ENCODE peak calls at places on chromosomes 1 and 21, in six cellular contexts. D, Y, Z, O, J and K are unnamed samples.

GRCh38 chr1:235954306-235955283 is 87.9 kb upstream of the LYST start:
- DNase-seq in D (no peak), Z (no peak), Y (no peak), J (peak), O (peak), K (no peak)

GRCh38 chr1:98210064-98210463 is 289.2 kb upstream of the DPYD start:
- DNase-seq in Y (no peak), J (no peak), D (peak), O (no peak), Z (no peak), K (no peak)

GRCh38 chr21:42417533-42417932 is 13.8 kb downstream of the UBASH3A start:
- DNase-seq in Y (no peak), Z (no peak), J (peak), O (no peak), D (no peak), K (no peak)

GRCh38 chr1:53273526-53273925 is 35.2 kb upstream of the MAGOH start:
- DNase-seq in D (no peak), O (no peak), J (no peak), Y (no peak), Z (no peak), K (no peak)

GRCh38 chr1:73800376-73800775 is 397.6 kb downstream of the LRRIQ3 start:
- DNase-seq in Z (no peak), J (no peak), Y (no peak), O (no peak), D (peak), K (no peak)

GRCh38 chr1:167935252-167936067 is 1.0 kb upstream of the DCAF6 start:
- DNase-seq in Y (peak), Z (peak), D (peak), O (peak), J (peak), K (no peak)

GRCh38 chr1:86868477-86868876 is 45.4 kb downstream of the SELENOF start:
- DNase-seq in Y (no peak), J (no peak), O (no peak), D (peak), Z (no peak), K (no peak)

GRCh38 chr1:201025571-201026002 is 2.1 kb upstream of the KIF21B start:
- DNase-seq in Y (no peak), J (peak), O (peak), D (peak), Z (no peak), K (no peak)

GRCh38 chr1:150820710-150821521 is 12.9 kb upstream of the CTSK start:
- DNase-seq in O (peak), Z (no peak), Y (no peak), J (no peak), D (peak), K (no peak)

GRCh38 chr1:219987325-219987724 is 59.0 kb upstream of the SLC30A10 start:
- DNase-seq in D (no peak), O (no peak), J (no peak), Z (no peak), Y (no peak), K (no peak)

GRCh38 chr1:66275601-66276023 is 258.3 kb upstream of the SGIP1 start:
- DNase-seq in O (peak), J (no peak), D (no peak), Z (no peak), Y (peak), K (no peak)

GRCh38 chr1:219716611-219717114 is 103.8 kb upstream of the ZC3H11B start:
- DNase-seq in D (no peak), J (no peak), O (no peak), Y (no peak), Z (no peak), K (no peak)

GRCh38 chr1:205294175-205294913 is 27.2 kb downstream of the NUAK2 start:
- DNase-seq in D (peak), O (no peak), Z (no peak), Y (peak), J (no peak), K (no peak)

GRCh38 chr1:20476260-20477038 is 9.6 kb downstream of the CAMK2N1 start:
- DNase-seq in D (peak), O (no peak), Y (peak), J (no peak), Z (peak), K (no peak)

GRCh38 chr1:212004888-212005287 is 30.5 kb downstream of the INTS7 start:
- DNase-seq in Y (no peak), J (no peak), O (no peak), Z (no peak), D (no peak), K (no peak)

GRCh38 chr1:81703736-81704463 is 96.8 kb upstream of the ADGRL2 start:
- DNase-seq in Y (no peak), Z (no peak), J (no peak), D (peak), O (no peak), K (no peak)

GRCh38 chr1:70496181-70496580 is 85.1 kb downstream of the CTH start:
- DNase-seq in O (no peak), D (no peak), Y (no peak), J (no peak), Z (no peak), K (no peak)

GRCh38 chr1:84433253-84434080 is 35.2 kb downstream of the DNASE2B start:
- DNase-seq in O (peak), D (peak), Y (peak), Z (peak), J (peak), K (peak)
- TF ChIP-seq CTCF in O (peak), D (peak), Y (peak), Z (peak), J (peak), K (peak)

GRCh38 chr1:89786628-89787214 is 34.1 kb upstream of the LRRC8D start:
- DNase-seq in O (no peak), Z (no peak), J (no peak), Y (no peak), D (no peak), K (no peak)

GRCh38 chr1:89781494-89782126 is 39.2 kb upstream of the LRRC8D start:
- DNase-seq in Z (no peak), J (peak), O (no peak), D (no peak), Y (no peak), K (no peak)

GRCh38 chr1:89779541-89779940 is 41.3 kb upstream of the LRRC8D start:
- DNase-seq in Z (no peak), D (no peak), Y (no peak), J (no peak), O (no peak), K (no peak)

GRCh38 chr1:89780721-89781120 is 40.1 kb upstream of the LRRC8D start:
- DNase-seq in Z (no peak), D (peak), Y (no peak), O (peak), J (peak), K (no peak)
- TF ChIP-seq CTCF in Z (peak), D (peak), Y (no peak), O (peak), J (no peak), K (peak)

GRCh38 chr1:156357977-156358376 is 11.0 kb upstream of the RHBG start:
- DNase-seq in Z (no peak), O (no peak), D (no peak), J (no peak), Y (no peak), K (no peak)

GRCh38 chr1:156360534-156360933 is 8.5 kb upstream of the RHBG start:
- DNase-seq in Z (no peak), O (no peak), D (no peak), Y (no peak), J (no peak), K (no peak)

GRCh38 chr1:156356875-156357534 is 12.0 kb upstream of the RHBG start:
- DNase-seq in J (peak), Z (peak), O (peak), D (no peak), Y (no peak), K (peak)

GRCh38 chr1:156356262-156356874 is 12.6 kb upstream of the RHBG start:
- DNase-seq in Y (no peak), O (no peak), J (no peak), D (no peak), Z (no peak), K (no peak)

GRCh38 chr1:156359973-156360372 is 9.0 kb upstream of the RHBG start:
- DNase-seq in Y (no peak), O (no peak), Z (no peak), D (peak), J (peak), K (no peak)
- TF ChIP-seq CTCF in Y (no peak), O (no peak), Z (peak), D (peak), J (no peak), K (peak)

GRCh38 chr1:63920154-63921117 is 146.6 kb downstream of the ROR1 start:
- DNase-seq in J (no peak), Y (no peak), D (peak), Z (no peak), O (peak), K (no peak)
- TF ChIP-seq CTCF in J (no peak), Y (no peak), D (peak), Z (peak), O (peak), K (peak)

GRCh38 chr1:43908858-43909257 is 24.7 kb upstream of the ARTN start:
- DNase-seq in J (no peak), D (peak), Y (no peak), O (peak), Z (no peak), K (no peak)
- TF ChIP-seq CTCF in J (no peak), D (peak), Y (no peak), O (no peak), Z (no peak), K (peak)

DNA sequence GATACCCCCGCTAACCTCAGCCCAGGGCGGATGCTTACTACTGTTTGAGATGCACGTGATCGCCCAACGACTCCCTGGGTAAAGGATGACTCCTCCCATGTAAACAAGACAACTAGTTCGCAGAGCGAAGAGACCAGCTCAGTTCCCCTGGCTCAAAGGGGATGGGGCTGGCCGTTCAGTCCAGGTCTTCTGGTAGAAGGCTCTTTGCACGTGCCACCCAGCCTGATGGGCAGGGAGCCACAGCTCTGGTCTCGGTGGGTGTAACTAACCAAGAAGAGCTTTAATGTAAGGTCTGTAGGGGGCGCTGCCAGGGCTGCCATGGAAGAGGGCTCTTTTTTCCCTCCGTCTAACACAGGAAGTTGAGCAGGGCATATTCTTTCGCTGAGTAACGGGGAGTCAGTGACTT is 49.4 kb upstream of the PARP1 start:
- DNase-seq in O (peak), Y (no peak), J (no peak), D (peak), Z (no peak), K (no peak)
- TF ChIP-seq CTCF in O (peak), Y (no peak), J (no peak), D (peak), Z (peak), K (no peak)

DNA sequence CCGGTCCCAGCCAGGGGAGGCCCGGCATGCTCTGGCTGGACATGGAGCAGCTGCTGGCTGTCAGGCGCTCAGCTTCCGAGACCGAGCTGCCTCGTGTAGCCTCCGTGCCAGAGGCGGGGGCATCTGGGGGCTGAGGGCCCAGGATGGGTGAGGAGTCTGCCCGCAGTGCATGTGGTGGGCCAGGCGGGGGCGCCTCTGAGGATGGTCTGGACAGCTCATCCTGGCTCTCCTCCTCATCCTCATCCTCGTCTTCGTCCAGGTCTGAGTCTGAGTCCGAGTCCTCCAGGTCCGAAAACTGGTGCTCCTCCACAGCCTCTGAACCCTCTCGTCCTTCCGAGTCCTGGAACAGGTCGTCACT is 28.9 kb upstream of the EDN2 start:
- DNase-seq in O (no peak), Y (no peak), Z (no peak), D (no peak), J (no peak), K (no peak)
- TF ChIP-seq CTCF in O (peak), Y (no peak), Z (peak), D (peak), J (no peak), K (peak)

GRCh38 chr1:109239047-109239579 is 10.2 kb upstream of the CELSR2 start:
- DNase-seq in Y (no peak), Z (no peak), D (no peak), J (no peak), O (no peak), K (no peak)

GRCh38 chr1:109238382-109238781 is 11.0 kb upstream of the CELSR2 start:
- DNase-seq in D (no peak), O (no peak), Z (no peak), Y (no peak), J (no peak), K (no peak)

GRCh38 chr1:109241344-109241743 is 8.0 kb upstream of the CELSR2 start:
- DNase-seq in O (no peak), Z (no peak), J (no peak), D (peak), Y (no peak), K (peak)

GRCh38 chr1:109240158-109241152 is 8.9 kb upstream of the CELSR2 start:
- DNase-seq in O (peak), J (no peak), D (peak), Z (no peak), Y (peak), K (peak)

DNA sequence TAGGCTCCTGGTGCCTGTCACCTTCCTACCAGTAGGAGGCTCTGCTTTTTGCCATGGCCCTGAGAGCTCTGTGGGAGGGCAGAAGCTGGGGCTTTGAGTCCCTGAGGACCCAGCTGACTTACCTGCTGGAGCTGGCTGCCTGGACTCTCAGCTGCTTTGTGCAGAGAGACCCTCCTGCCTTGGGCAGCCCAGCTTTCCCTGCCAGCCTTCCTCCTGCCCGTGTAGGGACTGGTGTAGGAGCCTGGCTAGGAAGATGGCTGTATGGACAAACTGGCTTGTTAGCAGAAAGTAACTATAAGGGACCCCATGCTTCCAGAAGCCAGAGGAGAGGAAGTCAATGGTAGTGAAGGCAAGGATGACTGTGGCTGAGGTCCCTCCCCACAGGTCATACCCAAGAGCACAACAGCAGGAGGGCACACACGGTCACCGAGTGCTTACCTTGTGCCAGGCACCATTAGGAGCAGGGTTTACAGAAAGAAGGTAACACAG is 9.7 kb upstream of the CELSR2 start:
- DNase-seq in O (peak), J (peak), Y (no peak), D (peak), Z (no peak), K (peak)
- TF ChIP-seq CTCF in O (peak), J (peak), Y (peak), D (peak), Z (peak), K (peak)

GRCh38 chr1:182817802-182818201 is 21.3 kb upstream of the DHX9 start:
- DNase-seq in D (no peak), Z (no peak), Y (no peak), J (no peak), O (no peak), K (no peak)

GRCh38 chr1:182816863-182817262 is 22.3 kb upstream of the DHX9 start:
- DNase-seq in D (no peak), Z (no peak), O (no peak), J (no peak), Y (no peak), K (no peak)

GRCh38 chr1:182807907-182808306 is 18.3 kb downstream of the NPL start:
- DNase-seq in O (no peak), Y (no peak), D (no peak), J (no peak), Z (no peak), K (no peak)

GRCh38 chr1:182809414-182809957 is 19.9 kb downstream of the NPL start:
- DNase-seq in D (no peak), J (no peak), Y (no peak), Z (no peak), O (no peak), K (no peak)

GRCh38 chr1:182811975-182812727 is 22.6 kb downstream of the NPL start:
- DNase-seq in J (no peak), Y (no peak), D (no peak), Z (no peak), O (no peak), K (no peak)
- TF ChIP-seq CTCF in J (no peak), Y (no peak), D (no peak), Z (no peak), O (no peak), K (peak)

GRCh38 chr1:237672748-237673147 is 218.0 kb downstream of the ZP4 start:
- DNase-seq in Y (no peak), O (peak), Z (no peak), J (no peak), D (no peak), K (no peak)
- TF ChIP-seq CTCF in Y (no peak), O (peak), Z (no peak), J (no peak), D (no peak), K (peak)